ENCODE peak calls at places on chromosomes 3 and 15, in six cellular contexts. One of them, this sample, is unnamed.

GRCh38 chr3:139572847-139573672 is 33.5 kb upstream of the RBP1 start:
- DNase-seq in mesothelial cell of epicardium: no peak
- DNase-seq in colonic mucosa: no peak
- DNase-seq in neural crest cell: no peak
- DNase-seq in fibroblast of mammary gland: no peak
- DNase-seq in AG09319: no peak
- DNase-seq in this sample: no peak

GRCh38 chr15:40337597-40337996 is 3.1 kb downstream of the CCDC9B start:
- DNase-seq in mesothelial cell of epicardium: no peak
- DNase-seq in colonic mucosa: no peak
- DNase-seq in neural crest cell: no peak
- DNase-seq in fibroblast of mammary gland: no peak
- DNase-seq in AG09319: no peak
- DNase-seq in this sample: no peak

GRCh38 chr3:64459711-64460110 is 228.1 kb downstream of the ADAMTS9 start:
- DNase-seq in mesothelial cell of epicardium: no peak
- DNase-seq in colonic mucosa: no peak
- DNase-seq in neural crest cell: no peak
- DNase-seq in fibroblast of mammary gland: peak
- DNase-seq in AG09319: no peak
- DNase-seq in this sample: no peak

GRCh38 chr3:191435981-191436380 is 25.0 kb upstream of the PYDC2 start:
- DNase-seq in mesothelial cell of epicardium: no peak
- DNase-seq in colonic mucosa: no peak
- DNase-seq in neural crest cell: no peak
- DNase-seq in fibroblast of mammary gland: no peak
- DNase-seq in AG09319: no peak
- DNase-seq in this sample: no peak

GRCh38 chr3:194503101-194503531 is 16.3 kb upstream of the ATP13A3 start:
- DNase-seq in mesothelial cell of epicardium: no peak
- DNase-seq in colonic mucosa: no peak
- DNase-seq in neural crest cell: no peak
- DNase-seq in fibroblast of mammary gland: peak
- DNase-seq in AG09319: no peak
- DNase-seq in this sample: no peak

GRCh38 chr15:90478981-90479481 is 50.7 kb upstream of the CRTC3 start:
- DNase-seq in mesothelial cell of epicardium: no peak
- DNase-seq in colonic mucosa: peak
- DNase-seq in neural crest cell: no peak
- DNase-seq in fibroblast of mammary gland: no peak
- DNase-seq in AG09319: no peak
- DNase-seq in this sample: peak

GRCh38 chr3:134666466-134666865 is 15.6 kb upstream of the KY start:
- DNase-seq in mesothelial cell of epicardium: no peak
- DNase-seq in colonic mucosa: no peak
- DNase-seq in neural crest cell: no peak
- DNase-seq in fibroblast of mammary gland: peak
- DNase-seq in AG09319: no peak
- DNase-seq in this sample: no peak

GRCh38 chr3:196288141-196288460 is 575 bp upstream of the PCYT1A start:
- DNase-seq in mesothelial cell of epicardium: no peak
- DNase-seq in colonic mucosa: peak
- DNase-seq in neural crest cell: no peak
- DNase-seq in fibroblast of mammary gland: peak
- DNase-seq in AG09319: no peak
- DNase-seq in this sample: peak

GRCh38 chr3:194000100-194000499 is 135.8 kb upstream of the HES1 start:
- DNase-seq in mesothelial cell of epicardium: no peak
- DNase-seq in colonic mucosa: no peak
- DNase-seq in neural crest cell: no peak
- DNase-seq in fibroblast of mammary gland: no peak
- DNase-seq in AG09319: no peak
- DNase-seq in this sample: no peak

GRCh38 chr15:36880226-36880912 is 220.0 kb downstream of the MEIS2 start:
- DNase-seq in mesothelial cell of epicardium: no peak
- DNase-seq in colonic mucosa: no peak
- DNase-seq in neural crest cell: no peak
- DNase-seq in fibroblast of mammary gland: no peak
- DNase-seq in AG09319: no peak
- DNase-seq in this sample: no peak

GRCh38 chr15:48132874-48133273 is 12.1 kb downstream of the SLC24A5 start:
- DNase-seq in mesothelial cell of epicardium: no peak
- DNase-seq in colonic mucosa: no peak
- DNase-seq in neural crest cell: no peak
- DNase-seq in fibroblast of mammary gland: no peak
- DNase-seq in AG09319: no peak
- DNase-seq in this sample: no peak

GRCh38 chr3:43707998-43708397 is 17.3 kb downstream of the ABHD5 start:
- DNase-seq in mesothelial cell of epicardium: no peak
- DNase-seq in colonic mucosa: no peak
- DNase-seq in neural crest cell: no peak
- DNase-seq in fibroblast of mammary gland: peak
- DNase-seq in AG09319: no peak
- DNase-seq in this sample: no peak

GRCh38 chr3:116678853-116679252 is 30.7 kb upstream of the TUSC7 start:
- DNase-seq in mesothelial cell of epicardium: no peak
- DNase-seq in colonic mucosa: no peak
- DNase-seq in neural crest cell: no peak
- DNase-seq in fibroblast of mammary gland: no peak
- DNase-seq in AG09319: no peak
- DNase-seq in this sample: no peak

GRCh38 chr15:87269566-87269965 is 987.0 kb downstream of the NTRK3 start:
- DNase-seq in mesothelial cell of epicardium: no peak
- DNase-seq in colonic mucosa: no peak
- DNase-seq in neural crest cell: no peak
- DNase-seq in fibroblast of mammary gland: no peak
- DNase-seq in AG09319: no peak
- DNase-seq in this sample: no peak

GRCh38 chr3:115518100-115518852 is 105.0 kb upstream of the GAP43 start:
- DNase-seq in mesothelial cell of epicardium: peak
- DNase-seq in colonic mucosa: peak
- DNase-seq in neural crest cell: no peak
- DNase-seq in fibroblast of mammary gland: peak
- DNase-seq in AG09319: no peak
- DNase-seq in this sample: no peak

GRCh38 chr3:21587894-21588293 is 163.1 kb downstream of the ZNF385D start:
- DNase-seq in mesothelial cell of epicardium: no peak
- DNase-seq in colonic mucosa: no peak
- DNase-seq in neural crest cell: no peak
- DNase-seq in fibroblast of mammary gland: peak
- DNase-seq in AG09319: no peak
- DNase-seq in this sample: no peak

GRCh38 chr3:157077565-157077991 is 82.4 kb downstream of the CCNL1 start:
- DNase-seq in mesothelial cell of epicardium: no peak
- DNase-seq in colonic mucosa: peak
- DNase-seq in neural crest cell: no peak
- DNase-seq in fibroblast of mammary gland: peak
- DNase-seq in AG09319: no peak
- DNase-seq in this sample: no peak

GRCh38 chr15:48721061-48721810 is 75.7 kb upstream of the FBN1 start:
- DNase-seq in mesothelial cell of epicardium: no peak
- DNase-seq in colonic mucosa: no peak
- DNase-seq in neural crest cell: no peak
- DNase-seq in fibroblast of mammary gland: peak
- DNase-seq in AG09319: no peak
- DNase-seq in this sample: no peak

GRCh38 chr3:146851665-146852064 is 246.5 kb upstream of the PLSCR5 start:
- DNase-seq in mesothelial cell of epicardium: no peak
- DNase-seq in colonic mucosa: no peak
- DNase-seq in neural crest cell: no peak
- DNase-seq in fibroblast of mammary gland: no peak
- DNase-seq in AG09319: no peak
- DNase-seq in this sample: no peak

GRCh38 chr3:148727242-148727641 is 29.5 kb downstream of the AGTR1 start:
- DNase-seq in mesothelial cell of epicardium: no peak
- DNase-seq in colonic mucosa: peak
- DNase-seq in neural crest cell: peak
- DNase-seq in fibroblast of mammary gland: peak
- DNase-seq in AG09319: no peak
- DNase-seq in this sample: peak

GRCh38 chr3:86229775-86230094 is 761.2 kb downstream of the VGLL3 start:
- DNase-seq in mesothelial cell of epicardium: no peak
- DNase-seq in colonic mucosa: no peak
- DNase-seq in neural crest cell: no peak
- DNase-seq in fibroblast of mammary gland: no peak
- DNase-seq in AG09319: no peak
- DNase-seq in this sample: no peak

GRCh38 chr3:3405131-3405530 is 225.6 kb upstream of the CRBN start:
- DNase-seq in mesothelial cell of epicardium: no peak
- DNase-seq in colonic mucosa: no peak
- DNase-seq in neural crest cell: no peak
- DNase-seq in fibroblast of mammary gland: no peak
- DNase-seq in AG09319: no peak
- DNase-seq in this sample: no peak

GRCh38 chr3:49121244-49121671 is 635 bp upstream of the USP19 start:
- DNase-seq in mesothelial cell of epicardium: no peak
- DNase-seq in colonic mucosa: no peak
- DNase-seq in neural crest cell: no peak
- DNase-seq in fibroblast of mammary gland: no peak
- DNase-seq in AG09319: no peak
- DNase-seq in this sample: no peak

GRCh38 chr3:65864357-65864904 is 174.3 kb downstream of the MAGI1 start:
- DNase-seq in mesothelial cell of epicardium: no peak
- DNase-seq in colonic mucosa: no peak
- DNase-seq in neural crest cell: no peak
- DNase-seq in fibroblast of mammary gland: no peak
- DNase-seq in AG09319: no peak
- DNase-seq in this sample: no peak

GRCh38 chr3:14210843-14211594 is 32.4 kb downstream of the LSM3 start:
- DNase-seq in mesothelial cell of epicardium: no peak
- DNase-seq in colonic mucosa: no peak
- DNase-seq in neural crest cell: no peak
- DNase-seq in fibroblast of mammary gland: peak
- DNase-seq in AG09319: peak
- DNase-seq in this sample: no peak

GRCh38 chr3:149131594-149131993 is 2.2 kb downstream of the HPS3 start:
- DNase-seq in mesothelial cell of epicardium: no peak
- DNase-seq in colonic mucosa: no peak
- DNase-seq in neural crest cell: no peak
- DNase-seq in fibroblast of mammary gland: no peak
- DNase-seq in AG09319: no peak
- DNase-seq in this sample: no peak

GRCh38 chr3:187809979-187810568 is 64.8 kb upstream of the BCL6 start:
- DNase-seq in mesothelial cell of epicardium: no peak
- DNase-seq in colonic mucosa: no peak
- DNase-seq in neural crest cell: no peak
- DNase-seq in fibroblast of mammary gland: no peak
- DNase-seq in AG09319: no peak
- DNase-seq in this sample: no peak

GRCh38 chr15:48645558-48646330 is at the start of gene FBN1:
- DNase-seq in mesothelial cell of epicardium: peak
- DNase-seq in colonic mucosa: peak
- DNase-seq in neural crest cell: peak
- DNase-seq in fibroblast of mammary gland: peak
- DNase-seq in AG09319: peak
- DNase-seq in this sample: no peak

GRCh38 chr15:82184355-82184754 is 78.2 kb downstream of the EFL1 start:
- DNase-seq in mesothelial cell of epicardium: no peak
- DNase-seq in colonic mucosa: no peak
- DNase-seq in neural crest cell: no peak
- DNase-seq in fibroblast of mammary gland: no peak
- DNase-seq in AG09319: no peak
- DNase-seq in this sample: no peak

GRCh38 chr3:64224826-64225606 is at the start of gene PRICKLE2:
- DNase-seq in mesothelial cell of epicardium: no peak
- DNase-seq in colonic mucosa: peak
- DNase-seq in neural crest cell: peak
- DNase-seq in fibroblast of mammary gland: peak
- DNase-seq in AG09319: peak
- DNase-seq in this sample: no peak

GRCh38 chr3:60017631-60018030 is 967.8 kb upstream of the CFAP20DC start:
- DNase-seq in mesothelial cell of epicardium: no peak
- DNase-seq in colonic mucosa: no peak
- DNase-seq in neural crest cell: no peak
- DNase-seq in fibroblast of mammary gland: peak
- DNase-seq in AG09319: no peak
- DNase-seq in this sample: no peak

GRCh38 chr3:38627956-38628355 is 21.5 kb downstream of the SCN5A start:
- DNase-seq in mesothelial cell of epicardium: no peak
- DNase-seq in colonic mucosa: no peak
- DNase-seq in neural crest cell: peak
- DNase-seq in fibroblast of mammary gland: no peak
- DNase-seq in AG09319: no peak
- DNase-seq in this sample: no peak
- TF ChIP-seq CTCF in mesothelial cell of epicardium: no peak
- TF ChIP-seq CTCF in colonic mucosa: no peak
- TF ChIP-seq CTCF in neural crest cell: peak
- TF ChIP-seq CTCF in fibroblast of mammary gland: peak
- TF ChIP-seq CTCF in AG09319: peak
- TF ChIP-seq CTCF in this sample: peak

DNA sequence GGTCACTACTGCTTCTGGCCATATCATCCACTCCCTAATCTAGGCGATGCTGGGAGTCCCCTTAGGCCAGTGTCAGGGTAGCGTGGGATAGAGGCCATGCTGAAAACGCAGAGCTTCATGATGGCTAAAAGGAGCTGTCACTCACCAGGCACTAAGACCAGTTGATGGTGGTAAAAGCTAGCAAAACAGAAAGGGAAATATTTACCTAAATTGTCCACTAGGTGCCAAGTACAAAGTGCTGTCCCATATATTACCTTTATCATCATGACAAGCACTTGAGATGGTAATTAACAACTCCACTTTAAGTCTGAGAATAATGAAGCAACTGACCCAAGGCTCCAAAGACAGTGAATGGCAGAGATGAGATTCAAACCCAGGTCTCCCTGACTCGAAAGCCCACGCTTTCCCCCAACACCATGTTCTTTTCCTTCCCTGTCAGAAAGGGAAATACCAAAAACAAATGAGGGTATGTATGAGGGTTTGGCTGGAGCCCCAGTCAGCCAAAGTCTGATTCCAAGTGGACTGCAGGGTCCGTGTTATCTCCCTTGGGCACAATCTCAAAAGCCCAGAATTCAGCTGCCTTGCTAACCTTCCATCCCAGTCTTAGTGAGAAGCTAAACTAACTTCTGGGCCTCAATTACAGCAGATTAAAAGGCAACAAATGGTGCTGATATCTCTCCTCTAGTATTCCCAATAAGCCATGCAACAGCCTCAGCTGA is 84.7 kb downstream of the RBPMS2 start:
- DNase-seq in mesothelial cell of epicardium: no peak
- DNase-seq in colonic mucosa: no peak
- DNase-seq in neural crest cell: no peak
- DNase-seq in fibroblast of mammary gland: no peak
- DNase-seq in AG09319: no peak
- DNase-seq in this sample: no peak
- TF ChIP-seq CTCF in mesothelial cell of epicardium: peak
- TF ChIP-seq CTCF in colonic mucosa: no peak
- TF ChIP-seq CTCF in neural crest cell: peak
- TF ChIP-seq CTCF in fibroblast of mammary gland: no peak
- TF ChIP-seq CTCF in AG09319: no peak
- TF ChIP-seq CTCF in this sample: no peak

GRCh38 chr3:155356594-155357370 is 63.3 kb upstream of the STRIT1 start:
- DNase-seq in mesothelial cell of epicardium: no peak
- DNase-seq in colonic mucosa: no peak
- DNase-seq in neural crest cell: no peak
- DNase-seq in fibroblast of mammary gland: no peak
- DNase-seq in AG09319: no peak
- DNase-seq in this sample: no peak
- TF ChIP-seq CTCF in mesothelial cell of epicardium: no peak
- TF ChIP-seq CTCF in colonic mucosa: no peak
- TF ChIP-seq CTCF in neural crest cell: peak
- TF ChIP-seq CTCF in fibroblast of mammary gland: peak
- TF ChIP-seq CTCF in AG09319: peak
- TF ChIP-seq CTCF in this sample: no peak

GRCh38 chr3:128497305-128498126 is 4.5 kb upstream of the GATA2 start:
- DNase-seq in mesothelial cell of epicardium: peak
- DNase-seq in colonic mucosa: peak
- DNase-seq in neural crest cell: peak
- DNase-seq in fibroblast of mammary gland: no peak
- DNase-seq in AG09319: no peak
- DNase-seq in this sample: no peak
- TF ChIP-seq CTCF in mesothelial cell of epicardium: peak
- TF ChIP-seq CTCF in colonic mucosa: peak
- TF ChIP-seq CTCF in neural crest cell: peak
- TF ChIP-seq CTCF in fibroblast of mammary gland: peak
- TF ChIP-seq CTCF in AG09319: peak
- TF ChIP-seq CTCF in this sample: peak

This sample was measured in LNCaP clone FGC.